ENCODE peak calls at places on chromosomes 3 and 15, in six cellular contexts. O is stimulated activated CD8-positive, alpha-beta memory T cell treated with anti-CD3 and anti-CD28 coated beads, Interleukin-15, amount 100 ng/mL, for 1 hour; J is heart left ventricle; A is effector memory CD4-positive, alpha-beta T cell; D is stimulated activated naive B cell treated with anti-CD40 and anti-IgM and Interleukin-4, amounts not matched to agents 10 μg/mL and 1 μg/mL and 100 μg/mL, for 72 hours; S is amniotic stem cell. I is an unnamed sample.

GRCh38 chr15:76179023-76179422 is 119.2 kb downstream of the TMEM266 start:
- DNase-seq in O (no peak), J (no peak), A (no peak), D (no peak), S (no peak), I (no peak)

GRCh38 chr3:135567223-135567622 is 398.3 kb upstream of the PPP2R3A start:
- DNase-seq in O (no peak), J (no peak), A (no peak), D (no peak), S (no peak), I (no peak)

GRCh38 chr3:13345284-13345683 is 74.8 kb downstream of the NUP210 start:
- DNase-seq in O (no peak), J (no peak), A (no peak), D (no peak), S (no peak), I (no peak)

GRCh38 chr3:186109897-186110803 is 1.3 kb upstream of the ETV5 start:
- DNase-seq in O (no peak), J (peak), A (no peak), D (no peak), S (no peak), I (peak)

GRCh38 chr3:113212155-113212844 is 943 bp downstream of the BOC start:
- DNase-seq in O (no peak), J (peak), A (no peak), D (no peak), S (no peak), I (peak)

GRCh38 chr3:189824629-189825312 is 193.6 kb downstream of the TP63 start:
- DNase-seq in O (no peak), J (peak), A (no peak), D (no peak), S (peak), I (peak)

GRCh38 chr3:165814380-165814779 is 22.8 kb downstream of the BCHE start:
- DNase-seq in O (no peak), J (no peak), A (no peak), D (no peak), S (no peak), I (no peak)

GRCh38 chr15:48373855-48374421 is 42.7 kb downstream of the DUT start:
- DNase-seq in O (no peak), J (peak), A (no peak), D (no peak), S (peak), I (peak)

GRCh38 chr15:40252438-40253178 is 13.7 kb downstream of the PAK6 start:
- DNase-seq in O (no peak), J (no peak), A (no peak), D (no peak), S (no peak), I (peak)

GRCh38 chr3:72487078-72487765 is 361.0 kb downstream of the SHQ1 start:
- DNase-seq in O (no peak), J (peak), A (no peak), D (peak), S (peak), I (peak)

GRCh38 chr3:168545591-168545990 is 449.9 kb upstream of the GOLIM4 start:
- DNase-seq in O (no peak), J (peak), A (no peak), D (no peak), S (no peak), I (peak)

GRCh38 chr3:126490619-126491018 is 14.9 kb upstream of the ZXDC start:
- DNase-seq in O (no peak), J (no peak), A (no peak), D (no peak), S (no peak), I (no peak)

GRCh38 chr15:64902863-64903262 is 8.8 kb upstream of the ANKDD1A start:
- DNase-seq in O (no peak), J (no peak), A (no peak), D (no peak), S (no peak), I (no peak)